ENCODE peak calls at places on chromosomes 6 and 20, in six cellular contexts. R is GM23338, L is breast epithelium, Z is kidney, F is heart left ventricle, K is ovary. Y is an unnamed sample. For H3K36me3 and H3K4me1, the result is how much of the 10 kb centered on the place peaks cover.

GRCh38 chr6:87736809-87737540 is 34.9 kb upstream of the AKIRIN2 start:
- DNase-seq in R (no peak), L (no peak), Z (no peak), F (no peak), K (no peak), Y (peak)

GRCh38 chr6:109073344-109074235 is 21.1 kb downstream of the SESN1 start:
- DNase-seq in R (peak), L (no peak), Z (no peak), F (peak), K (no peak), Y (peak)

GRCh38 chr6:135423649-135424128 is 73.9 kb downstream of the AHI1 start:
- DNase-seq in R (peak), L (no peak), Z (no peak), F (no peak), K (no peak), Y (no peak)

GRCh38 chr20:43565758-43566104 is 6.9 kb downstream of the SGK2 start:
- DNase-seq in R (no peak), L (no peak), Z (no peak), F (no peak), K (no peak), Y (no peak)

GRCh38 chr20:19885981-19886665 is 128.1 kb downstream of the RIN2 start:
- DNase-seq in R (peak), L (peak), Z (peak), F (peak), K (peak), Y (peak)

GRCh38 chr6:142545147-142545546 is 243.3 kb downstream of the ADGRG6 start:
- DNase-seq in R (no peak), L (no peak), Z (no peak), F (no peak), K (no peak), Y (no peak)

GRCh38 chr6:56401477-56402070 is 154.2 kb upstream of the COL21A1 start:
- DNase-seq in R (no peak), L (no peak), Z (no peak), F (no peak), K (no peak), Y (no peak)

GRCh38 chr6:42909835-42910234 is 6.0 kb upstream of the PTCRA start:
- DNase-seq in R (no peak), L (no peak), Z (no peak), F (no peak), K (no peak), Y (no peak)

GRCh38 chr6:30556964-30557682 is at the start of gene PRR3:
- DNase-seq in R (peak), L (peak), Z (peak), F (peak), K (peak), Y (peak)

GRCh38 chr6:132671295-132671694 is 12.3 kb upstream of the TAAR1 start:
- DNase-seq in R (no peak), L (no peak), Z (no peak), F (no peak), K (no peak), Y (no peak)

GRCh38 chr6:117605169-117605826 is 3.0 kb upstream of the GOPC start:
- DNase-seq in R (peak), L (no peak), Z (no peak), F (peak), K (no peak), Y (peak)

GRCh38 chr20:23436681-23437080 is 2.8 kb upstream of the CSTL1 start:
- DNase-seq in R (no peak), L (no peak), Z (no peak), F (no peak), K (no peak), Y (no peak)

GRCh38 chr6:111854683-111855082 is 18.6 kb downstream of the FYN start:
- DNase-seq in R (no peak), L (no peak), Z (no peak), F (no peak), K (no peak), Y (no peak)

GRCh38 chr6:138371720-138372119 is 6.0 kb upstream of the SMIM28 start:
- DNase-seq in R (no peak), L (no peak), Z (no peak), F (no peak), K (no peak), Y (no peak)

GRCh38 chr6:33297956-33298772 is 578 bp downstream of the RGL2 start:
- DNase-seq in R (peak), L (peak), Z (peak), F (peak), K (peak), Y (peak)

GRCh38 chr6:137867685-137868509 is 838 bp downstream of the TNFAIP3 start:
- DNase-seq in R (peak), L (no peak), Z (peak), F (no peak), K (peak), Y (peak)

GRCh38 chr6:37479266-37479854 is 20.3 kb downstream of the CCDC167 start:
- DNase-seq in R (no peak), L (no peak), Z (no peak), F (no peak), K (no peak), Y (no peak)

GRCh38 chr20:14344746-14345145 is 7.3 kb upstream of the FLRT3 start:
- DNase-seq in R (no peak), L (no peak), Z (no peak), F (no peak), K (no peak), Y (no peak)

GRCh38 chr20:34638532-34638931 is 38.4 kb downstream of the PIGU start:
- DNase-seq in R (no peak), L (no peak), Z (no peak), F (no peak), K (no peak), Y (no peak)

GRCh38 chr6:148850936-148851335 is 104.1 kb downstream of the UST start:
- DNase-seq in R (peak), L (no peak), Z (no peak), F (no peak), K (no peak), Y (no peak)

GRCh38 chr6:153215242-153215641 is 84.2 kb upstream of the RGS17 start:
- DNase-seq in R (peak), L (no peak), Z (no peak), F (no peak), K (no peak), Y (no peak)

GRCh38 chr6:4513561-4513960 is 262.6 kb upstream of the CDYL start:
- DNase-seq in R (no peak), L (no peak), Z (no peak), F (no peak), K (no peak), Y (no peak)

GRCh38 chr6:163356324-163356723 is 58.2 kb upstream of the QKI start:
- DNase-seq in R (peak), L (no peak), Z (no peak), F (peak), K (no peak), Y (peak)

GRCh38 chr20:29497261-29497671 is 1760.2 kb upstream of the DEFB115 start:
- DNase-seq in R (no peak), L (no peak), Z (peak), F (no peak), K (peak), Y (no peak)

GRCh38 chr20:49106332-49106731 is 60.2 kb downstream of the CSE1L start:
- DNase-seq in R (no peak), L (no peak), Z (no peak), F (no peak), K (no peak), Y (no peak)
- H3K36me3 ChIP-seq in R (under half), L (under half), Z (under half), F (half or more), K (under half), Y (under half)

GRCh38 chr20:17859616-17860232 is 108.9 kb downstream of the SNX5 start:
- DNase-seq in R (peak), L (no peak), Z (peak), F (no peak), K (no peak), Y (no peak)
- H3K4me1 ChIP-seq in R (under half), L (under half), Z (under half), F (under half), K (under half), Y (under half)

GRCh38 chr6:47069156-47069555 is 27.0 kb upstream of the ADGRF1 start:
- DNase-seq in R (no peak), L (no peak), Z (no peak), F (no peak), K (no peak), Y (no peak)

GRCh38 chr6:47071681-47072080 is 29.5 kb upstream of the ADGRF1 start:
- DNase-seq in R (no peak), L (no peak), Z (no peak), F (no peak), K (no peak), Y (no peak)

GRCh38 chr6:47073125-47074110 is 31.3 kb upstream of the ADGRF1 start:
- DNase-seq in R (peak), L (no peak), Z (no peak), F (no peak), K (no peak), Y (no peak)

GRCh38 chr6:47072667-47073066 is 30.5 kb upstream of the ADGRF1 start:
- DNase-seq in R (no peak), L (no peak), Z (no peak), F (no peak), K (no peak), Y (no peak)

DNA sequence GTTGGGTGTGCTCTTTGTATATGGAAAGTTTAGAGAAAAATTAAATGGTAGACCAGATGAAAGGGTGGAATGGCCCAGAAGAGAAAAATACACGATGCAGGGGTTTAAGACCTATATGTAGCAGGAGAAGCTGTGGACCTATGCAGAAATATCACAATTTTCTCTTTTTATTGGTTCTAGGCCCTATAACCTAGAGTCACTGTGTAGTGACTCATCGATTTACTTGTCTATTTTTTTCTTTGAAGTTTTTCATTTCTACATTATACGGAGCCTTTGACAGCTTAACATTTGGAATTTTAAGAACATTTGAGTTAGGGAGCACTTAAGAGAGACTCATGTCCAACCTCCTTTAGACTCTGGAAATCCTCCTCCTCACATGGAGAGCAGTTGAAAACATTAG is 28.3 kb upstream of the ADGRF1 start:
- DNase-seq in R (no peak), L (no peak), Z (no peak), F (no peak), K (no peak), Y (no peak)
- H3K36me3 ChIP-seq in R (under half), L (under half), Z (under half), F (under half), K (under half), Y (under half)

GRCh38 chr6:139858444-139858843 is 484.0 kb upstream of the CITED2 start:
- DNase-seq in R (no peak), L (peak), Z (no peak), F (no peak), K (no peak), Y (no peak)
- H3K4me1 ChIP-seq in R (under half), L (under half), Z (under half), F (under half), K (under half), Y (under half)

GRCh38 chr6:32183030-32183429 is 1.0 kb downstream of the AGER start:
- DNase-seq in R (no peak), L (no peak), Z (peak), F (no peak), K (no peak), Y (no peak)
- H3K36me3 ChIP-seq in R (under half), L (under half), Z (under half), F (half or more), K (under half), Y (half or more)

GRCh38 chr20:45998761-45999160 is 9.9 kb upstream of the MMP9 start:
- DNase-seq in R (no peak), L (no peak), Z (peak), F (no peak), K (no peak), Y (no peak)

GRCh38 chr20:45997187-45997586 is 11.5 kb upstream of the MMP9 start:
- DNase-seq in R (no peak), L (no peak), Z (peak), F (no peak), K (no peak), Y (no peak)

GRCh38 chr20:45999908-46000570 is 8.7 kb upstream of the MMP9 start:
- DNase-seq in R (no peak), L (no peak), Z (peak), F (no peak), K (no peak), Y (no peak)

GRCh38 chr20:46000571-46001145 is 8.1 kb upstream of the MMP9 start:
- DNase-seq in R (peak), L (no peak), Z (no peak), F (no peak), K (no peak), Y (no peak)

DNA sequence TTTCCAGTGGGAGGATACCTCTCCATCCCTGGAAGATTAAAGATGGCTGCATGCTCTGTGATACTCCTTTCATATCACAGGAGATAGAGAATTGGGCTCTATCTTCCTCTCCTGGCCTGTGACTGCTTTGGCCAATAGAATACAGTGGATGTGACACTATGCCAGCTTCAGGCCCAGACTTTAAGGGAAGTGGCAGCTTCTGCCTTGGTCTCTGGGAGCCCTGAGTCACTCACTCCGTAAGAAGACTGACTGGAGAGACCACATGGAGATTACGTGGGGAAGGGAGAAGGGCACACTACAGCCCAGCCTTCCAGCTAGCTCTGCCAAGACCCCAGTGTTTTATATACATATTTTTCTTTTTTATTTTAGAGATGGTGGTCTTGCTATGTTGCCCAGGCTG is 10.4 kb upstream of the MMP9 start:
- DNase-seq in R (no peak), L (no peak), Z (peak), F (no peak), K (no peak), Y (no peak)
- H3K4me1 ChIP-seq in R (under half), L (under half), Z (under half), F (under half), K (under half), Y (under half)

GRCh38 chr6:166691741-166692140 is 64.7 kb upstream of the RPS6KA2 start:
- DNase-seq in R (no peak), L (no peak), Z (no peak), F (no peak), K (no peak), Y (no peak)
- H3K36me3 ChIP-seq in R (under half), L (under half), Z (under half), F (under half), K (under half), Y (under half)

DNA sequence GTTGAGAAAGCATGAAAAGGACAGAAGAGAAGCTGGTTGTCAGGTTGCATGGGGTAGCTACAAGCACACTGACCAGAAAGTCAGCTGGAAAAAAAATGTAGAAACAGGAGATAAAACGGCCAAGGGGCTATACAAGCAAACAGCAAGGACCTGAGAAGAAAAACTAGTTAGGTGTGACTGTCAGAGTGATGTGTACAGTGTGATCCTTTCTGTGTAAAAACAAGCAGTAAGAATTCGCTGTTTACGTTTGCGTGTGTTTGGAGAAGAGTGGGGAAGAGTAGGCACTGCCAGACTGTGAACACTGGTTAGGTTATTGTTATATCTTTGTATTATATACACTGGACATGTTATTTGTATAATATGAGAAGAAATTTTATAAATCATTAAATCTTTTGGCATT is 28.1 kb downstream of the PTPN1 start:
- DNase-seq in R (no peak), L (no peak), Z (no peak), F (no peak), K (no peak), Y (no peak)
- H3K4me1 ChIP-seq in R (under half), L (under half), Z (under half), F (half or more), K (under half), Y (half or more)

Y was measured in SJSA1.